ENCODE peak calls at places on chromosome 15, in ten cellular contexts. R is cardiac fibroblast, C is lower lobe of right lung, G is progenitor cell of endocrine pancreas, M is uterus, T is fibroblast of the aortic adventitia, Q is cardiac muscle cell, U is PC-9, V is heart left ventricle, D is A549. B is an unnamed sample.

GRCh38 chr15:94522125-94522524 is 290.8 kb downstream of the MCTP2 start:
- DNase-seq in R (no peak), C (no peak), G (no peak), M (no peak), T (no peak), Q (no peak), U (no peak), V (no peak), D (no peak), B (no peak)

GRCh38 chr15:48119277-48119676 is 1.5 kb upstream of the SLC24A5 start:
- DNase-seq in R (no peak), C (no peak), G (no peak), M (no peak), T (no peak), Q (no peak), U (no peak), V (no peak), D (no peak), B (no peak)

GRCh38 chr15:95988574-95988887 is 342.0 kb upstream of the NR2F2 start:
- DNase-seq in R (peak), C (no peak), G (no peak), M (peak), T (no peak), Q (no peak), U (peak), V (no peak), D (no peak), B (no peak)

GRCh38 chr15:89828324-89829145 is 13.9 kb upstream of the ANPEP start:
- DNase-seq in R (peak), C (peak), G (no peak), M (peak), T (peak), Q (peak), U (peak), V (peak), D (no peak), B (peak)

GRCh38 chr15:93451822-93452221 is 362.8 kb upstream of the RGMA start:
- DNase-seq in R (no peak), C (no peak), G (no peak), M (no peak), T (no peak), Q (no peak), U (no peak), V (no peak), D (no peak), B (no peak)

GRCh38 chr15:67133738-67134576 is 68.6 kb downstream of the SMAD3 start:
- DNase-seq in R (peak), C (no peak), G (no peak), M (no peak), T (peak), Q (peak), U (no peak), V (peak), D (peak), B (no peak)

GRCh38 chr15:42152196-42152920 is 4.1 kb downstream of the PLA2G4F start:
- DNase-seq in R (peak), C (peak), G (no peak), M (peak), T (peak), Q (no peak), U (no peak), V (peak), D (no peak), B (no peak)

GRCh38 chr15:90217671-90218394 is 15.9 kb downstream of the CIB1 start:
- DNase-seq in R (no peak), C (no peak), G (no peak), M (no peak), T (no peak), Q (no peak), U (no peak), V (no peak), D (no peak), B (no peak)

GRCh38 chr15:85870216-85871014 is 75.7 kb upstream of the KLHL25 start:
- DNase-seq in R (no peak), C (no peak), G (no peak), M (no peak), T (no peak), Q (no peak), U (no peak), V (no peak), D (no peak), B (no peak)

GRCh38 chr15:67091073-67091965 is 25.9 kb downstream of the SMAD3 start:
- DNase-seq in R (peak), C (peak), G (no peak), M (peak), T (peak), Q (peak), U (peak), V (peak), D (peak), B (peak)

GRCh38 chr15:25784141-25784540 is 79.0 kb downstream of the ATP10A start:
- DNase-seq in R (no peak), C (no peak), G (no peak), M (no peak), T (peak), Q (no peak), U (no peak), V (no peak), D (no peak), B (peak)

GRCh38 chr15:49372366-49372765 is 50.7 kb upstream of the FGF7 start:
- DNase-seq in R (no peak), C (no peak), G (no peak), M (no peak), T (no peak), Q (peak), U (no peak), V (no peak), D (no peak), B (no peak)

GRCh38 chr15:47678047-47678446 is 39.3 kb upstream of the SEMA6D start:
- DNase-seq in R (no peak), C (no peak), G (no peak), M (no peak), T (no peak), Q (no peak), U (no peak), V (no peak), D (no peak), B (no peak)

GRCh38 chr15:85562824-85563223 is 182.4 kb downstream of the AKAP13 start:
- DNase-seq in R (no peak), C (no peak), G (no peak), M (no peak), T (no peak), Q (no peak), U (no peak), V (no peak), D (no peak), B (no peak)

GRCh38 chr15:100207053-100207452 is 134.7 kb downstream of the ADAMTS17 start:
- DNase-seq in R (no peak), C (no peak), G (no peak), M (no peak), T (no peak), Q (peak), U (no peak), V (no peak), D (no peak), B (no peak)

GRCh38 chr15:25846377-25846776 is 16.8 kb downstream of the ATP10A start:
- DNase-seq in R (no peak), C (no peak), G (no peak), M (no peak), T (no peak), Q (no peak), U (no peak), V (no peak), D (no peak), B (no peak)

GRCh38 chr15:66891776-66892175 is 173.6 kb upstream of the SMAD3 start:
- DNase-seq in R (no peak), C (no peak), G (no peak), M (no peak), T (peak), Q (no peak), U (no peak), V (no peak), D (no peak), B (no peak)

GRCh38 chr15:32718082-32718821 is 448 bp downstream of the GREM1 start:
- DNase-seq in R (no peak), C (no peak), G (no peak), M (no peak), T (no peak), Q (peak), U (no peak), V (no peak), D (no peak), B (peak)

GRCh38 chr15:78034495-78035191 is 42.9 kb downstream of the TBC1D2B start:
- DNase-seq in R (no peak), C (peak), G (no peak), M (no peak), T (no peak), Q (no peak), U (no peak), V (no peak), D (no peak), B (no peak)

GRCh38 chr15:74664028-74664616 is 31.7 kb downstream of the EDC3 start:
- DNase-seq in R (peak), C (peak), G (no peak), M (peak), T (peak), Q (no peak), U (no peak), V (no peak), D (no peak), B (peak)

GRCh38 chr15:56042031-56042430 is 48.6 kb upstream of the NEDD4 start:
- DNase-seq in R (no peak), C (no peak), G (no peak), M (no peak), T (no peak), Q (no peak), U (no peak), V (no peak), D (no peak), B (no peak)

GRCh38 chr15:101578443-101578894 is 73.7 kb downstream of the TM2D3 start:
- DNase-seq in R (peak), C (no peak), G (peak), M (no peak), T (peak), Q (peak), U (no peak), V (peak), D (peak), B (no peak)

GRCh38 chr15:81184188-81184587 is 12.5 kb upstream of the IL16 start:
- DNase-seq in R (peak), C (peak), G (no peak), M (no peak), T (no peak), Q (no peak), U (no peak), V (peak), D (no peak), B (no peak)

GRCh38 chr15:25777047-25777446 is 86.1 kb downstream of the ATP10A start:
- DNase-seq in R (no peak), C (no peak), G (no peak), M (no peak), T (no peak), Q (no peak), U (no peak), V (no peak), D (no peak), B (no peak)

GRCh38 chr15:36252117-36252711 is 327.2 kb upstream of the CDIN1 start:
- DNase-seq in R (no peak), C (no peak), G (no peak), M (no peak), T (no peak), Q (no peak), U (no peak), V (no peak), D (no peak), B (no peak)

GRCh38 chr15:66875588-66876422 is 173.8 kb downstream of the SMAD6 start:
- DNase-seq in R (no peak), C (no peak), G (no peak), M (no peak), T (no peak), Q (no peak), U (no peak), V (no peak), D (no peak), B (no peak)

GRCh38 chr15:88048759-88049158 is 207.8 kb downstream of the NTRK3 start:
- DNase-seq in R (no peak), C (no peak), G (no peak), M (no peak), T (no peak), Q (peak), U (no peak), V (no peak), D (no peak), B (no peak)

GRCh38 chr15:28873585-28874139 is 12.1 kb upstream of the APBA2 start:
- DNase-seq in R (no peak), C (no peak), G (no peak), M (no peak), T (no peak), Q (no peak), U (no peak), V (no peak), D (no peak), B (no peak)

GRCh38 chr15:41558400-41559238 is at the start of gene TYRO3:
- DNase-seq in R (peak), C (peak), G (peak), M (peak), T (peak), Q (peak), U (no peak), V (peak), D (peak), B (peak)

GRCh38 chr15:64213646-64214045 is 50.8 kb upstream of the PPIB start:
- DNase-seq in R (no peak), C (no peak), G (no peak), M (no peak), T (no peak), Q (no peak), U (no peak), V (no peak), D (no peak), B (no peak)

GRCh38 chr15:58731756-58732535 is 17.6 kb downstream of the ADAM10 start:
- DNase-seq in R (peak), C (no peak), G (no peak), M (no peak), T (peak), Q (peak), U (peak), V (no peak), D (peak), B (peak)

GRCh38 chr15:35000511-35000910 is 12.4 kb upstream of the ZNF770 start:
- DNase-seq in R (peak), C (no peak), G (no peak), M (no peak), T (peak), Q (no peak), U (peak), V (no peak), D (peak), B (peak)

DNA sequence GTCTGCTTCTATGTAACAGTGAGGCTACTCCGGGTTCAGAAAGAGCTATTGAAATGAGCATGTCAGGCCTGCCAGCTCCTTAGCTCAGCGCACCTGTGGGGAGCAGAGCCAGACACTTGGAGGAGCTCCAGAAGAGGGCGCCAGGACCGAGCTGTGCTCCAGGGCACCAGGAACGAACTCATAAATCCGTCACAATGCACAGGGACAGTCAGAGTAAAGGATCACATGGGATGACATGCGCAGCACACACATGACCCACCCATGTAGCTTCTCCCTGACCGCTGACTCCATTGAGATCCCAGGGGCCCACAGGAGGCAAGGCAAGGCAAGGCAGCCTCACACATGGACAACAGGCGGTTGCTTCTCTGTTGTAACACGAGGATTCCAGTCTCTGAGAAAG is 26.0 kb upstream of the GNB5 start:
- DNase-seq in R (no peak), C (no peak), G (no peak), M (no peak), T (no peak), Q (peak), U (no peak), V (no peak), D (peak), B (no peak)
- TF ChIP-seq CTCF in R (peak), C (no peak), G (peak), M (no peak), T (no peak), Q (no peak), U (no peak), V (no peak), D (peak), B (peak)

DNA sequence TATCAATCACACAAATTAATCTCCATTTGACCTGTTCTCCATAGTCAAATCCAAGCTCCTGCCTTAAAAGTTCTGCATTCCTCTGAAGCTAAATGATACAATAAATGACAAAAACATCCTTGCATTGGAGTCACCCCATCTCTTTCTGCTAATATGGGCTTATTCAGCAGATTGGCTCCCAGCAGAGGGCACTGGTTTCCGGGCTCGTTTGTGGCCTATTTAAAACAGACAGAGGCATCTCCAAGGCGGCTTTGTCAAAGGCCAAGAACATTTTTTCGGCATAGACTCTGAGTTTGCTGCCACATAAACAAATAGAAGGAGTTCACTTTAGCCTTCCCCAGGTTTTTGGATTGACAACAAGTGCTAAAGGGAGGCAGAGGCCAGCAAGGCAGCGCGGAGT is 204.4 kb upstream of the RASGRP1 start:
- DNase-seq in R (peak), C (no peak), G (no peak), M (peak), T (peak), Q (peak), U (no peak), V (no peak), D (no peak), B (peak)
- TF ChIP-seq CTCF in R (peak), C (peak), G (peak), M (no peak), T (peak), Q (peak), U (no peak), V (no peak), D (peak), B (peak)

GRCh38 chr15:65771870-65772269 is 20.2 kb downstream of the DENND4A start:
- DNase-seq in R (no peak), C (no peak), G (no peak), M (no peak), T (no peak), Q (no peak), U (no peak), V (no peak), D (no peak), B (no peak)

GRCh38 chr15:65767264-65767595 is 24.9 kb downstream of the DENND4A start:
- DNase-seq in R (no peak), C (no peak), G (no peak), M (no peak), T (no peak), Q (no peak), U (no peak), V (no peak), D (no peak), B (no peak)

GRCh38 chr15:65769482-65769881 is 22.6 kb downstream of the DENND4A start:
- DNase-seq in R (no peak), C (no peak), G (no peak), M (no peak), T (no peak), Q (no peak), U (no peak), V (no peak), D (no peak), B (no peak)

GRCh38 chr15:65766422-65767263 is 25.4 kb downstream of the DENND4A start:
- DNase-seq in R (no peak), C (no peak), G (no peak), M (no peak), T (no peak), Q (no peak), U (no peak), V (no peak), D (no peak), B (no peak)

GRCh38 chr15:65767895-65768294 is 24.2 kb downstream of the DENND4A start:
- DNase-seq in R (no peak), C (no peak), G (no peak), M (no peak), T (no peak), Q (no peak), U (no peak), V (no peak), D (no peak), B (no peak)
- TF ChIP-seq CTCF in R (no peak), C (no peak), G (no peak), M (no peak), T (no peak), Q (no peak), U (no peak), V (no peak), D (no peak), B (no peak)

GRCh38 chr15:29938701-29939340 is 116.6 kb upstream of the TJP1 start:
- DNase-seq in R (no peak), C (no peak), G (no peak), M (no peak), T (no peak), Q (no peak), U (no peak), V (no peak), D (no peak), B (no peak)
- TF ChIP-seq CTCF in R (peak), C (peak), G (peak), M (peak), T (peak), Q (peak), U (no peak), V (peak), D (peak), B (peak)

DNA sequence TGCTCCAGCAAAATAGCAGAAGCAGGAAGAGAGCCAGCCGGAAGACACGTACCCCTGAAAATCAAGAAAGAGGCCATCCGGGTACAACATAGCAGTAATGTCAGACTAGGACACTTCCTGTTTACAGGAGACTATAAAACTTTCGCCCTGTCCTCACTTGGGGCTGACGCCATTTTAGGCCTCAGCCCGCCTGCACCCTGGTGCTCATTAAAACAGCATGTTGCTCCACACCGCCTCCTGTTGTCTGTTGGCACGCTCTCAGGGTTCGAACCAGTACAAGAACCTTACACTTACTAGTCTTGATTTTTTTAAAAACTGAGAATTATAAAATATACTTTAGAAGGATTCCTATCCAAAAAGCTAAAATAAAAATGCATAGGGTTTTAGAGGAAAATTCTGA is 159.8 kb upstream of the NR2E3 start:
- DNase-seq in R (no peak), C (no peak), G (no peak), M (no peak), T (no peak), Q (no peak), U (no peak), V (no peak), D (no peak), B (no peak)
- TF ChIP-seq CTCF in R (no peak), C (no peak), G (no peak), M (no peak), T (no peak), Q (no peak), U (no peak), V (no peak), D (no peak), B (no peak)